ENCODE peak calls at places on chromosomes 3 and 15, in six cellular contexts. W is right cardiac atrium; L is activated B cell treated with CpG ODN at 0.5 μM for 24 hours; X is naive thymus-derived CD8-positive, alpha-beta T cell; F is K562; H is CD8-positive, alpha-beta memory T cell. S is an unnamed sample.

GRCh38 chr3:14208977-14209394 is 30.4 kb downstream of the LSM3 start:
- DNase-seq in X (no peak), L (no peak), W (no peak), F (no peak), H (no peak), S (no peak)

GRCh38 chr3:141366285-141367037 is 1.8 kb upstream of the ZBTB38 start:
- DNase-seq in H (no peak), X (no peak), L (no peak), F (peak), W (no peak), S (no peak)

GRCh38 chr3:111080357-111080937 is 8.8 kb downstream of the NECTIN3 start:
- DNase-seq in F (peak), L (no peak), X (no peak), W (no peak), H (no peak), S (no peak)

GRCh38 chr3:174168538-174169254 is 690.4 kb upstream of the NAALADL2 start:
- DNase-seq in X (no peak), W (no peak), F (no peak), H (no peak), L (no peak), S (no peak)

GRCh38 chr3:119627461-119627860 is 29.8 kb downstream of the PLA1A start:
- DNase-seq in X (no peak), L (peak), H (no peak), W (peak), F (no peak), S (peak)

GRCh38 chr3:61594144-61594977 is 33.0 kb downstream of the PTPRG start:
- DNase-seq in X (no peak), W (no peak), F (no peak), H (no peak), L (no peak), S (no peak)

GRCh38 chr3:38834110-38834509 is 18.1 kb upstream of the SCN10A start:
- DNase-seq in X (no peak), W (peak), L (no peak), H (no peak), F (peak), S (no peak)

GRCh38 chr3:76011121-76011520 is 225.8 kb upstream of the ZNF717 start:
- DNase-seq in W (no peak), L (no peak), X (no peak), F (no peak), H (no peak), S (no peak)

GRCh38 chr15:90618330-90619136 is 88.8 kb downstream of the CRTC3 start:
- DNase-seq in F (no peak), X (no peak), W (no peak), H (no peak), L (no peak), S (no peak)